ENCODE peak calls at places on chromosome 1, in eight cellular contexts. M is CD4-positive, alpha-beta T cell; T is endodermal cell; Z is K562; E is mesenchymal stem cell; U is psoas muscle; D is MM.1S; H is GM23248. C is an unnamed sample.
A peak's percentile ranks its signal among the peaks of the same experiment; 100 is the strongest.

GRCh38 chr1:83113686-83114085 is 885.2 kb downstream of the TTLL7 start:
- DNase-seq in H (no peak), U (no peak), E (peak; percentile 39), Z (no peak), T (no peak), M (no peak), D (no peak), C (no peak)

GRCh38 chr1:13543451-13543911 is 29.7 kb upstream of the LRRC38 start:
- DNase-seq in D (no peak), U (peak; percentile 44), H (peak; percentile 14), M (no peak), E (no peak), Z (no peak), T (no peak), C (no peak)

GRCh38 chr1:5891141-5891540 is 101.1 kb downstream of the NPHP4 start:
- DNase-seq in M (no peak), H (no peak), T (no peak), E (no peak), D (no peak), Z (no peak), U (no peak), C (no peak)

GRCh38 chr1:98066911-98067310 is 146.1 kb upstream of the DPYD start:
- DNase-seq in Z (no peak), T (no peak), U (no peak), E (no peak), H (no peak), M (no peak), D (no peak), C (no peak)

GRCh38 chr1:114353233-114353632 is 157.8 kb downstream of the TRIM33 start:
- DNase-seq in Z (peak; percentile 38), H (peak; percentile 71), U (peak; percentile 63), D (no peak), T (peak; percentile 60), M (no peak), E (no peak), C (no peak)

GRCh38 chr1:182556279-182556678 is 32.8 kb downstream of the RNASEL start:
- DNase-seq in E (no peak), U (no peak), D (no peak), Z (no peak), H (peak; percentile 19), M (no peak), T (no peak), C (no peak)

GRCh38 chr1:180566495-180566894 is 7.7 kb downstream of the OVAAL start:
- DNase-seq in Z (no peak), U (no peak), M (no peak), E (no peak), H (no peak), D (no peak), T (no peak), C (no peak)

GRCh38 chr1:195462646-195463045 is 1145.6 kb downstream of the KCNT2 start:
- DNase-seq in Z (no peak), U (no peak), T (no peak), E (no peak), M (no peak), D (no peak), H (peak; percentile 68), C (no peak)

GRCh38 chr1:6519935-6520621 is 28.6 kb upstream of the PLEKHG5 start:
- DNase-seq in T (peak; percentile 91), E (peak; percentile 72), H (peak; percentile 91), Z (peak; percentile 59), U (no peak), D (no peak), M (no peak), C (peak; percentile 95)

GRCh38 chr1:204818998-204819397 is 51.7 kb upstream of the NFASC start:
- DNase-seq in Z (no peak), D (no peak), U (no peak), M (no peak), H (no peak), E (no peak), T (no peak), C (no peak)

GRCh38 chr1:12409676-12410075 is 179.8 kb downstream of the VPS13D start:
- DNase-seq in Z (peak; percentile 42), M (no peak), T (no peak), E (no peak), H (no peak), D (no peak), U (no peak), C (no peak)

GRCh38 chr1:194289569-194290266 is 1103.3 kb upstream of the B3GALT2 start:
- DNase-seq in Z (no peak), E (no peak), H (no peak), U (no peak), T (no peak), M (peak; percentile 28), D (peak; percentile 98), C (no peak)

GRCh38 chr1:186605762-186606350 is 74.4 kb downstream of the PTGS2 start:
- DNase-seq in H (peak; percentile 80), M (no peak), D (peak; percentile 73), U (no peak), Z (no peak), E (peak; percentile 71), T (peak; percentile 88), C (peak; percentile 79)

GRCh38 chr1:169511339-169512028 is 25.7 kb upstream of the SLC19A2 start:
- DNase-seq in U (no peak), M (no peak), E (peak; percentile 83), D (no peak), T (no peak), Z (no peak), H (peak; percentile 93), C (no peak)

DNA sequence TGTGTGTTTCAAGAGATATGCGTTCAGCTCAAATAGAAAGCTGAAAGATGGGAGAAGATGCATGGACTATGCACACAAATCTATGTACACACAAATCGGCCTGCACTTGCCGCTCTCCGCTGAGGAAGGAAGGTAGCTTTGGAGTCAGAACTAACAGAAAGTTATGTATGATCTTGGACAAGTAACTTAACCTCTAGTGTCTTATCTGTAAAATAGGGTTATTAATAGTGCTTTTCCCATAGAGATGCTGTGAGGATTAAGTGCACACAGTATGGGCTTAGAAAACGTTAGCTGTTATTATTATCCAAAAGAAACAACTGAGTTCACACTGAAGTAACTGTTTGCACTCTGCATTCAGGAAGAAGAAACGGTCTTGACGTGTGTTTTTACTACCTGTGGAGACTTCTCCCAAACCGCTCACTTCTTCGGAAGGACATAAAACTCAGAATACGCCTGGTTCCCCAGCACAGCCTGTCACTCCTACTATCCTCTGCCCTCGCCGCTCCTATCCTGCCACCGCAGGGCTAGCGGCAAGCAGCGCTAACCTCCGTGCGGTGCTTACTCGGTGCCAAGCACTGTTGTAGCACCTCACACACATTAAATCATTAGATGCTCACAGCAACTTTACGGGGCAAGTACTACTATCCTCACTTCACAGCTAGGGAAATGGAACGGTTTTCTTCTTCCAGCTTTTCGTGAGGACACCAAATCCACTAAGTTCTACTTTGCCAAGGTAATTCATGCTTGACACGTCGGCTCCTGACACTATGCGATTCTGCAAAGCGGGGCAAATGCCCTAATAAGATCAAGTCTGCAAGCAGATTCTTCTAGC is 1.3 kb downstream of the TGFBR3 start:
- DNase-seq in H (peak; percentile 64), M (peak; percentile 19), T (peak; percentile 74), Z (peak; percentile 18), D (no peak), U (peak; percentile 27), E (peak; percentile 38), C (peak; percentile 45)
- H3K27ac ChIP-seq in H (peak overlapping the region; percentile 76), M (no peak overlapping the region), T (no peak overlapping the region), Z (no peak overlapping the region), D (no peak overlapping the region), U (peak overlapping the region; percentile 84), E (no peak overlapping the region), C (no peak overlapping the region)

GRCh38 chr1:192087334-192087733 is 70.9 kb upstream of the RGS18 start:
- DNase-seq in D (no peak), M (no peak), H (no peak), Z (no peak), U (no peak), T (no peak), E (no peak), C (no peak)
- H3K27ac ChIP-seq in D (no peak overlapping the region), M (no peak overlapping the region), H (no peak overlapping the region), Z (no peak overlapping the region), U (no peak overlapping the region), T (no peak overlapping the region), E (no peak overlapping the region), C (no peak overlapping the region)

GRCh38 chr1:153742411-153743142 is 14.7 kb downstream of the INTS3 start:
- DNase-seq in Z (no peak), M (no peak), H (peak; percentile 79), E (peak; percentile 13), D (no peak), T (no peak), U (no peak), C (no peak)
- H3K27ac ChIP-seq in Z (no peak overlapping the region), M (no peak overlapping the region), H (peak overlapping the region; percentile 76), E (peak overlapping the region; percentile 95), D (no peak overlapping the region), T (no peak overlapping the region), U (no peak overlapping the region), C (no peak overlapping the region)

DNA sequence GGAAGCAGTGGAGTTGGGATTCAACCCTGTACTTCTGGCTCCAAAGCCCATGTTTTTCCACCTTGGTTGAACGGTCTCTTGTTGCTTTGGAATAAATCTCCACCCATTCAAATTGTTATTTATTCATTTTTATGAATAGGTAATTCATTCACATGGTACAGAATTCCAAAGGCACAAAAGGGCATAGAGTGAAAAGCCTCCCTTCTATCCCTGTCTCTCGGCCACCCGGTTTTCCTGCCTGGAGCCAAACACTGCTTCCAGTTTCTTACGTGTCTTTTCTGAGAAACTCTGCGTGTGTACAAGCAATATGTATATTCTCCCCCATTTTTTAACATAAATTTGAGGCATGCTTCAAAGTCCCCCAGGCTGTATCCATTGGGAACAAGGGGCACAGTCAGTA is 3.9 kb downstream of the EXTL1 start:
- DNase-seq in E (no peak), Z (no peak), D (no peak), M (no peak), U (no peak), H (no peak), T (no peak), C (no peak)
- H3K27ac ChIP-seq in E (no peak overlapping the region), Z (no peak overlapping the region), D (no peak overlapping the region), M (no peak overlapping the region), U (peak overlapping the region; percentile 36), H (no peak overlapping the region), T (no peak overlapping the region), C (no peak overlapping the region)